ENCODE peak calls at places on chromosome 1, in six cellular contexts. One of them, this sample, is unnamed.

GRCh38 chr1:101174722-101175121 is 62.1 kb upstream of the S1PR1 start:
- DNase-seq in A549: no peak
- DNase-seq in progenitor cell of endocrine pancreas: no peak
- DNase-seq in ELR: peak; percentile 99
- DNase-seq in mucosa of descending colon: no peak
- DNase-seq in aorta: no peak
- DNase-seq in this sample: no peak

GRCh38 chr1:171158089-171158488 is 27.0 kb upstream of the FMO2 start:
- DNase-seq in A549: no peak
- DNase-seq in ELR: no peak
- DNase-seq in mucosa of descending colon: no peak
- DNase-seq in progenitor cell of endocrine pancreas: no peak
- DNase-seq in aorta: no peak
- DNase-seq in this sample: no peak

GRCh38 chr1:27868932-27869718 is 3.2 kb upstream of the THEMIS2 start:
- DNase-seq in mucosa of descending colon: peak; percentile 50
- DNase-seq in progenitor cell of endocrine pancreas: no peak
- DNase-seq in A549: no peak
- DNase-seq in aorta: no peak
- DNase-seq in ELR: no peak
- DNase-seq in this sample: peak; percentile 69

GRCh38 chr1:30908886-30909777 is 574 bp upstream of the SDC3 start:
- DNase-seq in A549: no peak
- DNase-seq in aorta: peak; percentile 59
- DNase-seq in mucosa of descending colon: no peak
- DNase-seq in ELR: no peak
- DNase-seq in progenitor cell of endocrine pancreas: no peak
- DNase-seq in this sample: peak; percentile 67

GRCh38 chr1:110449661-110450651 is 993 bp upstream of the PROK1 start:
- DNase-seq in ELR: no peak
- DNase-seq in A549: no peak
- DNase-seq in mucosa of descending colon: no peak
- DNase-seq in progenitor cell of endocrine pancreas: no peak
- DNase-seq in aorta: no peak
- DNase-seq in this sample: no peak

GRCh38 chr1:226110249-226111108 is 48.0 kb downstream of the H3-3A start:
- DNase-seq in progenitor cell of endocrine pancreas: peak; percentile 51
- DNase-seq in A549: peak; percentile 58
- DNase-seq in aorta: peak; percentile 86
- DNase-seq in mucosa of descending colon: peak; percentile 67
- DNase-seq in ELR: peak; percentile 72
- DNase-seq in this sample: peak; percentile 89

GRCh38 chr1:80048706-80049105 is 1042.2 kb upstream of the ADGRL4 start:
- DNase-seq in ELR: no peak
- DNase-seq in mucosa of descending colon: no peak
- DNase-seq in progenitor cell of endocrine pancreas: no peak
- DNase-seq in A549: no peak
- DNase-seq in aorta: no peak
- DNase-seq in this sample: no peak

GRCh38 chr1:86866665-86867064 is 47.3 kb downstream of the SELENOF start:
- DNase-seq in ELR: peak; percentile 39
- DNase-seq in mucosa of descending colon: no peak
- DNase-seq in A549: no peak
- DNase-seq in aorta: no peak
- DNase-seq in progenitor cell of endocrine pancreas: no peak
- DNase-seq in this sample: no peak

GRCh38 chr1:54861070-54861761 is 25.8 kb downstream of the DHCR24 start:
- DNase-seq in A549: no peak
- DNase-seq in mucosa of descending colon: no peak
- DNase-seq in aorta: no peak
- DNase-seq in ELR: peak; percentile 30
- DNase-seq in progenitor cell of endocrine pancreas: no peak
- DNase-seq in this sample: no peak

GRCh38 chr1:93437976-93438605 is 9.8 kb upstream of the FNBP1L start:
- DNase-seq in aorta: no peak
- DNase-seq in ELR: peak; percentile 76
- DNase-seq in progenitor cell of endocrine pancreas: no peak
- DNase-seq in mucosa of descending colon: no peak
- DNase-seq in A549: peak; percentile 47
- DNase-seq in this sample: no peak

This sample was measured in upper lobe of right lung.